ENCODE peak calls at places on chromosomes 5 and 9, in four cellular contexts. N is heart left ventricle, G is aorta, H is transverse colon. P is an unnamed sample.

GRCh38 chr9:122265265-122265900 is 701 bp downstream of the MRRF start:
- DNase-seq in N (no peak), G (no peak), H (peak; percentile 28), P (no peak)

GRCh38 chr5:25614466-25614865 is 969.7 kb upstream of the CDH10 start:
- DNase-seq in N (no peak), G (peak; percentile 60), H (no peak), P (no peak)

GRCh38 chr9:78133751-78134150 is 102.1 kb upstream of the CEP78 start:
- DNase-seq in N (no peak), G (no peak), H (no peak), P (no peak)

GRCh38 chr9:121881920-121882500 is 211.1 kb downstream of the TTLL11 start:
- DNase-seq in N (no peak), G (no peak), H (no peak), P (no peak)

GRCh38 chr9:86315088-86315487 is 32.8 kb upstream of the ISCA1 start:
- DNase-seq in N (no peak), G (no peak), H (no peak), P (no peak)

GRCh38 chr5:81749562-81750307 is 1.2 kb downstream of the SSBP2 start:
- DNase-seq in N (peak; percentile 69), G (peak; percentile 83), H (peak; percentile 48), P (peak; percentile 60)

GRCh38 chr9:125085703-125086477 is 57.4 kb downstream of the SCAI start:
- DNase-seq in N (no peak), G (no peak), H (no peak), P (no peak)

GRCh38 chr5:60844429-60844890 is 391 bp upstream of the ELOVL7 start:
- DNase-seq in N (no peak), G (no peak), H (no peak), P (no peak)

GRCh38 chr9:97668485-97668884 is 28.7 kb downstream of the XPA start:
- DNase-seq in N (no peak), G (no peak), H (no peak), P (no peak)

GRCh38 chr9:90880669-90881068 is 79.0 kb downstream of the SYK start:
- DNase-seq in N (no peak), G (no peak), H (peak; percentile 20), P (no peak)

GRCh38 chr5:3639175-3639574 is 43.5 kb downstream of the IRX1 start:
- DNase-seq in N (no peak), G (no peak), H (no peak), P (no peak)

GRCh38 chr9:131333771-131334567 is 44.4 kb downstream of the PLPP7 start:
- DNase-seq in N (no peak), G (peak; percentile 67), H (no peak), P (no peak)

GRCh38 chr9:137240321-137240840 is 706 bp upstream of the TUBB4B start:
- DNase-seq in N (peak; percentile 93), G (peak; percentile 93), H (peak; percentile 83), P (peak; percentile 80)

GRCh38 chr5:17400724-17401508 is 97.1 kb upstream of the TAF11L2 start:
- DNase-seq in N (no peak), G (no peak), H (no peak), P (no peak)

GRCh38 chr5:45399041-45399440 is 297.1 kb downstream of the HCN1 start:
- DNase-seq in N (no peak), G (no peak), H (no peak), P (peak; percentile 15)

GRCh38 chr9:130835441-130836298 is 616 bp downstream of the ABL1 start:
- DNase-seq in N (peak; percentile 68), G (peak; percentile 82), H (peak; percentile 40), P (peak; percentile 48)

GRCh38 chr5:35776757-35777156 is 79.9 kb upstream of the IL7R start:
- DNase-seq in N (no peak), G (no peak), H (no peak), P (no peak)

GRCh38 chr5:95953026-95953425 is 8.6 kb downstream of the ELL2 start:
- DNase-seq in N (no peak), G (no peak), H (no peak), P (no peak)

GRCh38 chr9:2583308-2584013 is 38.1 kb upstream of the VLDLR start:
- DNase-seq in N (peak; percentile 59), G (no peak), H (peak; percentile 32), P (no peak)

GRCh38 chr9:78786794-78787193 is 489.9 kb downstream of the PSAT1 start:
- DNase-seq in N (no peak), G (no peak), H (no peak), P (no peak)

GRCh38 chr5:126686451-126687126 is 85.8 kb downstream of the PHAX start:
- DNase-seq in N (no peak), G (no peak), H (no peak), P (no peak)

GRCh38 chr5:148457183-148457620 is 73.4 kb downstream of the FBXO38 start:
- DNase-seq in N (no peak), G (no peak), H (no peak), P (no peak)

GRCh38 chr5:34838785-34839714 is at the start of gene TTC23L:
- DNase-seq in N (peak; percentile 90), G (peak; percentile 95), H (peak; percentile 90), P (peak; percentile 84)

GRCh38 chr5:128201065-128201926 is 117.7 kb downstream of the SLC12A2 start:
- DNase-seq in N (peak; percentile 88), G (peak; percentile 92), H (peak; percentile 89), P (peak; percentile 89)

GRCh38 chr9:107750741-107751521 is 261.4 kb upstream of the KLF4 start:
- DNase-seq in N (peak; percentile 81), G (peak; percentile 93), H (peak; percentile 72), P (peak; percentile 92)

GRCh38 chr9:109923826-109924225 is 143.8 kb downstream of the PALM2AKAP2 start:
- DNase-seq in N (no peak), G (no peak), H (no peak), P (no peak)

GRCh38 chr5:150458819-150459557 is 9.4 kb upstream of the RPS14 start:
- DNase-seq in N (peak; percentile 90), G (peak; percentile 96), H (peak; percentile 89), P (peak; percentile 79)

GRCh38 chr9:129336601-129337286 is 158.7 kb upstream of the IER5L start:
- DNase-seq in N (no peak), G (peak; percentile 81), H (peak; percentile 47), P (no peak)

GRCh38 chr9:130236436-130236985 is 29.0 kb upstream of the HMCN2 start:
- DNase-seq in N (no peak), G (peak; percentile 39), H (no peak), P (no peak)

GRCh38 chr5:134460551-134460950 is 48.9 kb upstream of the CDKN2AIPNL start:
- DNase-seq in N (no peak), G (peak; percentile 43), H (no peak), P (peak; percentile 46)

GRCh38 chr9:108663381-108663876 is 192.4 kb downstream of the ACTL7B start:
- DNase-seq in N (no peak), G (no peak), H (no peak), P (no peak)

GRCh38 chr9:12544700-12545099 is 148.5 kb upstream of the TYRP1 start:
- DNase-seq in N (no peak), G (no peak), H (no peak), P (no peak)

GRCh38 chr5:67094476-67095300 is 101.9 kb downstream of the CD180 start:
- DNase-seq in N (no peak), G (no peak), H (no peak), P (no peak)

DNA sequence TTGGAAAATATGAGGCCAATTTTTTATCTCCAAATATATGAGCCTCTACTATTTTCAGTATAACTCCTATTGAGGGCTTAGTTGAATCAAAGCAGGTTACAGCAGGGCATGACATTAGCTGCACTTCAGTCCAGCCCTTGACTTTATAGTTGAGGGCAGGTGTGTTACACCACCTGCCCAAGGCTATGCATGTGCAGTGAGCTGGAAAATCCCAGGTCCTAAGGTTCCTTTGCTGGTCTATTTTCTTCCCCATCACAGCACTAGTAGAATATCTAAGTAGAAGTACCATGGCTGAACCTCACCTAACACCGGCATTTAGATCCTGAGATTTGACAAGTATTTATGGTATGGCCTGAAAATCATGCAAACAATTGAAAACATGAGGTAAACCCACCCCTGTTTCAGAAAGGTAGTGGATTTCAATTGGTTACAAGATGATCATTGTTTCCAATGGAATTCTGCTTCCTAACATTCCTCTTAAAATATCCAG is 201.1 kb downstream of the SEMA5A start:
- DNase-seq in N (no peak), G (no peak), H (no peak), P (no peak)
- H3K4me1 ChIP-seq in N (peaks cover 14% of the 10 kb centered on the region), G (peaks cover 5% of the 10 kb centered on the region), H (no peaks in the 10 kb centered on the region), P (no peaks in the 10 kb centered on the region)

GRCh38 chr5:175654346-175654745 is 3.5 kb upstream of the HRH2 start:
- DNase-seq in N (no peak), G (no peak), H (no peak), P (no peak)
- H3K4me1 ChIP-seq in N (no peaks in the 10 kb centered on the region), G (no peaks in the 10 kb centered on the region), H (no peaks in the 10 kb centered on the region), P (no peaks in the 10 kb centered on the region)

GRCh38 chr9:89746385-89747116 is 141.7 kb downstream of the GADD45G start:
- DNase-seq in N (no peak), G (no peak), H (no peak), P (peak; percentile 39)
- H3K4me1 ChIP-seq in N (peaks cover 8% of the 10 kb centered on the region), G (no peaks in the 10 kb centered on the region), H (no peaks in the 10 kb centered on the region), P (peaks cover 5% of the 10 kb centered on the region)

DNA sequence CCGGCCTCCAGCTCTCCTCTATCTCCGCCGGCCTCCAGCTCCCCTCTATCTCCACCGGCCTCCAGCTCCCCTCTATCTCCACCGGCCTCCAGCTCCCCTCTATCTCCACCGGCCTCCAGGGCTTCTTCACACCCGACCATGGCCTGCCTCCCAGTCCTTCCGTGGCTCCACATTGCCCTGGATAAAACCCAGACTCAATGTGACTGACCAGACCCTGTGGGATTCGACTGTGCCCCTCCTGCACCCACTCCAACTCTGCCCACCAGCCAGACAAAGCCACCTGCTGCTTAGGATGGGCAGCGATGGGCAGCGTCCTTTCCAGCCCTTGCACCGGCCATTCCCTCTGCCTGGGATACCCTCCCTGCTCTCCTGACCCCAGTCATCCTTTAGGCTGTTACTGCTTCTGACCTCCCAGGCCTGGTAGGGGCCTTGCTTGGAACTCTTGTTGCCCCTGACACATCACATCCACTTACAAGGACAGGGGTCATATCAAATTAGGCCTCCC is 30.5 kb upstream of the RXRA start:
- DNase-seq in N (peak; percentile 40), G (peak; percentile 49), H (no peak), P (peak; percentile 29)
- H3K4me1 ChIP-seq in N (peaks cover 4% of the 10 kb centered on the region), G (no peaks in the 10 kb centered on the region), H (no peaks in the 10 kb centered on the region), P (peaks cover 6% of the 10 kb centered on the region)

GRCh38 chr5:80231243-80231642 is 24.6 kb downstream of the SERINC5 start:
- DNase-seq in N (no peak), G (no peak), H (no peak), P (no peak)

GRCh38 chr5:80230269-80230992 is 25.4 kb downstream of the SERINC5 start:
- DNase-seq in N (no peak), G (no peak), H (no peak), P (no peak)

GRCh38 chr5:80227979-80228596 is 27.8 kb downstream of the SERINC5 start:
- DNase-seq in N (no peak), G (no peak), H (no peak), P (no peak)

GRCh38 chr5:80231693-80232092 is 24.2 kb downstream of the SERINC5 start:
- DNase-seq in N (no peak), G (no peak), H (no peak), P (no peak)

DNA sequence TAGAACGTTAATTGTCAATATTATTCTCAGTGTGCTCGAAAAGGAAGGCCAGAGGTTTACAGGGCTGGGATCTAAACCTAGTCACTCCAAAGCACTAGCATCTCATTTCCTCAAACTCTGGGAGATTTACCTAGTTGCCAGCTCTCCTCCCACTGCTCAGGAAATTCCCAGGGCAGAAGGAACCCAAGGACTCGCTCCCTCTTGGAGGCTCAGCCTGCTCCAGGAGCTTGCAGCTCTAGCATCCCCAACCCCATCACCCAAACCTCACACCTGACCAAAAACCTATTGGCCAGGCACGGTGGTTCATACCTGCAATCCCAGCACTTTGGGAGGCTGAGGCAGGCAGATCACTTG is 26.0 kb downstream of the SERINC5 start:
- DNase-seq in N (no peak), G (no peak), H (no peak), P (no peak)
- H3K4me1 ChIP-seq in N (peaks cover 12% of the 10 kb centered on the region), G (no peaks in the 10 kb centered on the region), H (peaks cover 11% of the 10 kb centered on the region), P (no peaks in the 10 kb centered on the region)

GRCh38 chr9:113955076-113955752 is 79.1 kb downstream of the ZNF618 start:
- DNase-seq in N (no peak), G (no peak), H (no peak), P (no peak)
- H3K4me1 ChIP-seq in N (peaks cover 8% of the 10 kb centered on the region), G (peaks cover 10% of the 10 kb centered on the region), H (peaks cover 7% of the 10 kb centered on the region), P (peaks cover 6% of the 10 kb centered on the region)

P was measured in psoas muscle.